ENCODE peak calls at places on chromosome 1, in seven cellular contexts. R is astrocyte of the spinal cord, V is Calu3, H is nephron progenitor cell, P is AG04450, K is fibroblast of lung, M is mucosa of descending colon. D is an unnamed sample.

GRCh38 chr1:226041419-226041818 is 21.1 kb upstream of the H3-3A start:
- DNase-seq in R (no peak), V (no peak), H (no peak), P (no peak), K (no peak), M (no peak), D (no peak)

GRCh38 chr1:10530281-10530740 is 55.6 kb downstream of the PEX14 start:
- DNase-seq in R (peak; percentile 73), V (no peak), H (peak; percentile 78), P (no peak), K (peak; percentile 83), M (no peak), D (no peak)

GRCh38 chr1:213035573-213035972 is 15.5 kb upstream of the RPS6KC1 start:
- DNase-seq in R (no peak), V (no peak), H (no peak), P (no peak), K (no peak), M (no peak), D (no peak)

GRCh38 chr1:228471762-228472398 is 15.3 kb upstream of the RNF187 start:
- DNase-seq in R (peak; percentile 31), V (no peak), H (no peak), P (no peak), K (no peak), M (no peak), D (peak; percentile 21)

GRCh38 chr1:39632491-39633417 is 6.7 kb downstream of the HEYL start:
- DNase-seq in R (peak; percentile 53), V (peak; percentile 49), H (peak; percentile 95), P (no peak), K (peak; percentile 57), M (peak; percentile 31), D (no peak)

GRCh38 chr1:216660561-216660960 is 62.7 kb downstream of the ESRRG start:
- DNase-seq in R (no peak), V (no peak), H (no peak), P (no peak), K (no peak), M (no peak), D (no peak)

GRCh38 chr1:212665241-212666115 is 34.2 kb downstream of the BATF3 start:
- DNase-seq in R (peak; percentile 88), V (peak; percentile 91), H (peak; percentile 89), P (peak; percentile 41), K (peak; percentile 76), M (peak; percentile 89), D (peak; percentile 73)

GRCh38 chr1:207219979-207220889 is 101.2 kb upstream of the CD55 start:
- DNase-seq in R (no peak), V (no peak), H (peak; percentile 9), P (no peak), K (no peak), M (no peak), D (no peak)

GRCh38 chr1:108560143-108560429 is 186 bp downstream of the EEIG2 start:
- DNase-seq in R (no peak), V (no peak), H (no peak), P (no peak), K (no peak), M (no peak), D (no peak)

GRCh38 chr1:2136386-2136821 is 58.2 kb downstream of the FAAP20 start:
- DNase-seq in R (no peak), V (no peak), H (no peak), P (no peak), K (no peak), M (no peak), D (no peak)

GRCh38 chr1:211732276-211732571 is 56.8 kb upstream of the NEK2 start:
- DNase-seq in R (no peak), V (no peak), H (no peak), P (no peak), K (no peak), M (no peak), D (no peak)

GRCh38 chr1:85274969-85275453 is 1.4 kb downstream of the BCL10 start:
- DNase-seq in R (peak; percentile 79), V (peak; percentile 43), H (no peak), P (no peak), K (peak; percentile 79), M (peak; percentile 43), D (peak; percentile 82)

DNA sequence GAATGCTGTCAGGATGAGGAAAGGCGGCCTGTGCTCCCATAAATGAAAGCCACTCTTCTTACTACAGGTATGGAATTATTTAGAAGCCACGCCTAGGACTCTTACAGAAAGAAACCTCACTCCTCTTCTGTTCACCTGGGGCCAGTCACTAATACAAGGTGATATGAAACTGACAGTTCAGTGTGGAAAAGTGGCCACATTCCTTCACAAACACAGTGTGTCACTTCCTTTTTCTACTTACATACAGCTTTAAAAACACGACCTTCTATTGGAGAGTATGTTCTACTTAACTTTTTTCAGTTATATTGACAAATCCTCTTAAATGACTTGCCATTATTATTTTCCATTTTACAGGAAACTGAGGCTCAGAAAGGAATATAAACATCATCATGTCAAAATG is 163.1 kb downstream of the PCNX2 start:
- DNase-seq in R (no peak), V (no peak), H (no peak), P (no peak), K (no peak), M (no peak), D (no peak)
- TF ChIP-seq CTCF in R (no peak), V (no peak), H (no peak), P (no peak), K (no peak), M (no peak), D (no peak)

DNA sequence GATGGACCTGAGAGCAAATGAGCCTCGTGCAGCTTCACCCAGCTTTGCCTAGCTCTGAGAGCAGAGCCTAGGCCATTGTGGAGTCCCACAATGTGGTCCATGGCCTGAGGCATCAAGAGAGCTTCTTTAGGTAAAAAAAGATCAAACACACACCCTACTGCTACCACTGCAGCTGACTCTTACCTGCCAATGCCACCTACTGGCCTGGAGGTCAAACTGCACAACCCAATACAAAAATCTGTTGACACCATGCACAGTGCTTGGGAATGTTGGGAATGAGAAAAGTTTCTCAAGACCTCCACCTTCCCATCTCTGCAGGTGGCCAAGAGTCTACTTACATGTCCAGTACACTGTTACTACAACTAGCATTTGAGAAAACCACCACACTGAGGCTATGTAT is 60.6 kb downstream of the UCHL5 start:
- DNase-seq in R (no peak), V (no peak), H (no peak), P (no peak), K (no peak), M (no peak), D (no peak)
- TF ChIP-seq CTCF in R (peak; percentile 24), V (no peak), H (no peak), P (peak; percentile 9), K (no peak), M (no peak), D (peak; percentile 52)

DNA sequence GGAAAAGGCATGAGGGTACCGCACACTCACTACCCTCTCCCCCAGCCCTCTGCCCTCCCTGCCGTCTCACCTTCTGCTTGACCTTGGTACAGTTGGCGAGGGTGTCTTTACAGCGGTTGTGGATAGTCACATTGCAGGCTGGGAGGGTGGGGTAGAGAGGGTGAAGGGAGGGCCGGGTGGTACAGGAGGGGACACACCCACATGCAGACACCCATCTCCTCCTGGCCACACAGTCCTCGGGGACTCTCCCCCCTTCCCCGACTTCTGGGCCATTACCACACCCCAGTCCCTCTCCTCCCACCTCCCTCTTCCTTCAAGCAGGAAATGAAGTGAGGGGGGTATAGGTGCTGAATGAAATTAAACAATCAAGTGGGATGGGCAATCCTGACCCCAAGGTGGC is 11.6 kb downstream of the ARHGEF2 start:
- DNase-seq in R (no peak), V (no peak), H (no peak), P (no peak), K (no peak), M (no peak), D (no peak)
- TF ChIP-seq CTCF in R (no peak), V (no peak), H (no peak), P (no peak), K (no peak), M (no peak), D (no peak)

DNA sequence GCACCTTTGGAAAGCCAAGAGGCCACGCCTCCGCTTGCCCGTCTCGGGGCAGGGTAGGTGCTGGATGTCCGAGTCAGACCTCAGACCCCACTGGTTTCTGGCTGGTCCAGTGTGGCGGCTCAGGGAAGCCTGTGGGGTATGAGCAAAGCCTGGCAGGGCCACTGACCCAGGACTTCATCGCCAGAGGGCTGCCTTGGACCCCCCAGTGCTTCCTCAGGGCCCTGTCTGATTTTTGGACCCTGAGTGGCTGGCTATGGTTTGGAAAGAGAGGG is 20.4 kb downstream of the LHX4 start:
- DNase-seq in R (no peak), V (no peak), H (no peak), P (no peak), K (no peak), M (no peak), D (no peak)
- TF ChIP-seq CTCF in R (no peak), V (no peak), H (no peak), P (no peak), K (no peak), M (no peak), D (no peak)

GRCh38 chr1:234325878-234326492 is 47.3 kb upstream of the COA6 start:
- DNase-seq in R (no peak), V (no peak), H (no peak), P (no peak), K (no peak), M (no peak), D (no peak)

GRCh38 chr1:234330843-234331215 is 42.4 kb upstream of the COA6 start:
- DNase-seq in R (no peak), V (no peak), H (no peak), P (no peak), K (no peak), M (no peak), D (no peak)

GRCh38 chr1:234324668-234325225 is 48.5 kb upstream of the COA6 start:
- DNase-seq in R (no peak), V (no peak), H (no peak), P (no peak), K (no peak), M (no peak), D (no peak)

GRCh38 chr1:234326493-234327366 is 46.5 kb upstream of the COA6 start:
- DNase-seq in R (peak; percentile 54), V (peak; percentile 79), H (peak; percentile 77), P (no peak), K (peak; percentile 33), M (peak; percentile 71), D (peak; percentile 48)

DNA sequence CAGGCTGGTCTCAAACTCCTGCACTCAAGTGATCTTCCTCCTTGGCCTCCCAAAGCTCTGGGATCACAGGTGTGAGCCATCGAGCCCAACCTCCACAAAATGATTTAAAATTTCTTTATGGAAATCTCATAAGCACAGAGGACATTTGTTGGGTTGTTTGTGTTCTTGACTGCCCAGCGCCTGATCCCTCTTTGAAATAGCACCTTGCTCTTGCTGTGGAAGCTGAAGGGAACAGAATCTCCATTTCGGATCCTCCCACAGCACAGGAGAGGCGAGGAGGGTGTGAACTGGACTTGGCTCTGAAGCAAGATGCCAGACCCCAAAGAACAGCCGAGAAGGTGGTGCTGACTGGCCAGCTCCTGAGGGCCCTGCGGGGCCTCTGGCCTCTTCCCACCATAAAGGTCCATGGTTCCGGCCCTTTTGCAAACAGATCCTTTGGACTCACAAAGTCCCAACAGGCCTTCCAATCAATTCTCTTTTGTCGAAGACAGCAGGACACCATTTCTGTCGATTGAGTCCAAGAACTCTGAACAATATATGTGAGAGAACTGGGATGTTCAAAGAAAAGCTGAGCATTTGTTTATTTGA is 45.6 kb upstream of the COA6 start:
- DNase-seq in R (no peak), V (no peak), H (no peak), P (no peak), K (no peak), M (no peak), D (no peak)
- TF ChIP-seq CTCF in R (no peak), V (no peak), H (no peak), P (no peak), K (no peak), M (no peak), D (no peak)

D was measured in HFFc6.